ENCODE peak calls at places on chromosomes 11 and 22, in seven cellular contexts. F is uterus, Z is body of pancreas, Q is right lobe of liver, K is fibroblast of pulmonary artery, A is astrocyte of the cerebellum, U is kidney epithelial cell. T is an unnamed sample.

GRCh38 chr22:48772286-48772907 is 1055.3 kb downstream of the BRD1 start:
- DNase-seq in Z (no peak), Q (no peak), K (no peak), A (no peak), U (no peak), F (no peak), T (no peak)

GRCh38 chr22:35367331-35367886 is 13.5 kb upstream of the HMOX1 start:
- DNase-seq in Q (no peak), Z (peak), U (no peak), K (no peak), F (no peak), A (no peak), T (no peak)

GRCh38 chr22:22941831-22942510 is 54.4 kb downstream of the IGLL5 start:
- DNase-seq in A (no peak), Z (no peak), K (no peak), F (no peak), Q (no peak), U (no peak), T (no peak)

GRCh38 chr11:117188620-117189081 is 10.1 kb downstream of the SIDT2 start:
- DNase-seq in Q (peak), A (no peak), F (no peak), K (no peak), Z (peak), U (no peak), T (no peak)

GRCh38 chr11:45225961-45226871 is 59.9 kb downstream of the SYT13 start:
- DNase-seq in U (no peak), Q (no peak), F (no peak), A (no peak), K (no peak), Z (no peak), T (no peak)

GRCh38 chr11:68825603-68826002 is 16.1 kb downstream of the CPT1A start:
- DNase-seq in Q (no peak), U (no peak), Z (peak), A (no peak), F (no peak), K (no peak), T (no peak)

GRCh38 chr22:36332623-36333331 is 55.0 kb downstream of the MYH9 start:
- DNase-seq in A (no peak), Z (peak), K (peak), F (peak), Q (no peak), U (no peak), T (no peak)

GRCh38 chr11:118522571-118523072 is 4.7 kb upstream of the TTC36 start:
- DNase-seq in F (no peak), Z (peak), A (no peak), Q (no peak), K (peak), U (no peak), T (no peak)

GRCh38 chr11:83600656-83601055 is 314.5 kb upstream of the CCDC90B start:
- DNase-seq in K (no peak), Z (no peak), Q (no peak), U (no peak), F (no peak), A (no peak), T (no peak)

GRCh38 chr11:73140213-73141030 is 1.7 kb downstream of the FCHSD2 start:
- DNase-seq in U (no peak), F (peak), K (peak), A (no peak), Q (peak), Z (no peak), T (no peak)

GRCh38 chr11:117579148-117579547 is 217.9 kb downstream of the DSCAML1 start:
- DNase-seq in A (no peak), K (no peak), Q (no peak), Z (no peak), U (no peak), F (no peak), T (no peak)

GRCh38 chr22:44625421-44625760 is 76.6 kb upstream of the PRR5 start:
- DNase-seq in F (no peak), Q (no peak), K (no peak), Z (no peak), A (no peak), U (no peak), T (no peak)

GRCh38 chr11:9462172-9462799 is 1.5 kb downstream of the ZNF143 start:
- DNase-seq in U (no peak), Z (no peak), A (no peak), Q (no peak), F (no peak), K (peak), T (no peak)

GRCh38 chr22:26547426-26547825 is 35.2 kb upstream of the TFIP11 start:
- DNase-seq in K (no peak), F (no peak), U (no peak), Q (no peak), Z (no peak), A (no peak), T (no peak)

GRCh38 chr11:102599642-102600261 is 25.4 kb downstream of the MMP20 start:
- DNase-seq in U (peak), F (no peak), A (peak), Q (no peak), K (peak), Z (peak), T (peak)

GRCh38 chr11:13229136-13229535 is 48.5 kb upstream of the BMAL1 start:
- DNase-seq in Q (no peak), A (no peak), Z (no peak), U (no peak), K (no peak), F (no peak), T (no peak)

GRCh38 chr22:29129644-29130201 is 56.9 kb downstream of the KREMEN1 start:
- DNase-seq in Z (no peak), Q (peak), A (no peak), U (no peak), F (no peak), K (no peak), T (no peak)

GRCh38 chr11:62811659-62812058 is 6.4 kb upstream of the NXF1 start:
- DNase-seq in F (no peak), U (no peak), Z (no peak), K (no peak), Q (no peak), A (no peak), T (no peak)

GRCh38 chr22:37725551-37726239 is 28.8 kb downstream of the TRIOBP start:
- DNase-seq in A (no peak), Q (no peak), F (no peak), Z (no peak), U (no peak), K (no peak), T (no peak)

GRCh38 chr11:82810326-82810725 is 76.7 kb upstream of the FAM181B start:
- DNase-seq in U (no peak), Q (no peak), F (no peak), A (no peak), Z (no peak), K (no peak), T (no peak)

GRCh38 chr11:10398525-10398924 is 56.5 kb upstream of the AMPD3 start:
- DNase-seq in A (no peak), F (no peak), U (no peak), K (no peak), Z (peak), Q (peak), T (no peak)

GRCh38 chr11:36672815-36673450 is 74.9 kb upstream of the RAG2 start:
- DNase-seq in F (no peak), U (no peak), Z (peak), Q (no peak), A (peak), K (peak), T (peak)

GRCh38 chr11:35851342-35851741 is 92.5 kb upstream of the LDLRAD3 start:
- DNase-seq in Z (no peak), Q (no peak), A (no peak), F (no peak), U (no peak), K (no peak), T (no peak)

GRCh38 chr11:63614136-63614664 is at the start of gene PLAAT3:
- DNase-seq in U (no peak), A (no peak), K (peak), Z (peak), Q (peak), F (peak), T (no peak)

GRCh38 chr11:82356316-82356715 is 377.3 kb downstream of the FAM181B start:
- DNase-seq in A (no peak), U (no peak), F (no peak), Z (no peak), Q (no peak), K (no peak), T (no peak)

GRCh38 chr22:36913431-36914382 is at the start of gene CSF2RB:
- DNase-seq in A (no peak), Z (peak), U (no peak), Q (no peak), F (no peak), K (peak), T (no peak)

GRCh38 chr11:77215106-77215505 is 86.4 kb downstream of the GDPD4 start:
- DNase-seq in U (no peak), Q (no peak), K (no peak), F (no peak), A (no peak), Z (no peak), T (no peak)

GRCh38 chr11:60360621-60361020 is 17.7 kb upstream of the MS4A7 start:
- DNase-seq in K (no peak), U (no peak), A (no peak), Z (no peak), F (no peak), Q (no peak), T (no peak)

GRCh38 chr11:60367009-60367408 is 11.3 kb upstream of the MS4A7 start:
- DNase-seq in Q (no peak), K (no peak), F (no peak), A (no peak), U (no peak), Z (no peak), T (no peak)

GRCh38 chr11:60367896-60368295 is 10.4 kb upstream of the MS4A7 start:
- DNase-seq in U (no peak), F (no peak), A (no peak), Z (no peak), Q (no peak), K (no peak), T (no peak)

DNA sequence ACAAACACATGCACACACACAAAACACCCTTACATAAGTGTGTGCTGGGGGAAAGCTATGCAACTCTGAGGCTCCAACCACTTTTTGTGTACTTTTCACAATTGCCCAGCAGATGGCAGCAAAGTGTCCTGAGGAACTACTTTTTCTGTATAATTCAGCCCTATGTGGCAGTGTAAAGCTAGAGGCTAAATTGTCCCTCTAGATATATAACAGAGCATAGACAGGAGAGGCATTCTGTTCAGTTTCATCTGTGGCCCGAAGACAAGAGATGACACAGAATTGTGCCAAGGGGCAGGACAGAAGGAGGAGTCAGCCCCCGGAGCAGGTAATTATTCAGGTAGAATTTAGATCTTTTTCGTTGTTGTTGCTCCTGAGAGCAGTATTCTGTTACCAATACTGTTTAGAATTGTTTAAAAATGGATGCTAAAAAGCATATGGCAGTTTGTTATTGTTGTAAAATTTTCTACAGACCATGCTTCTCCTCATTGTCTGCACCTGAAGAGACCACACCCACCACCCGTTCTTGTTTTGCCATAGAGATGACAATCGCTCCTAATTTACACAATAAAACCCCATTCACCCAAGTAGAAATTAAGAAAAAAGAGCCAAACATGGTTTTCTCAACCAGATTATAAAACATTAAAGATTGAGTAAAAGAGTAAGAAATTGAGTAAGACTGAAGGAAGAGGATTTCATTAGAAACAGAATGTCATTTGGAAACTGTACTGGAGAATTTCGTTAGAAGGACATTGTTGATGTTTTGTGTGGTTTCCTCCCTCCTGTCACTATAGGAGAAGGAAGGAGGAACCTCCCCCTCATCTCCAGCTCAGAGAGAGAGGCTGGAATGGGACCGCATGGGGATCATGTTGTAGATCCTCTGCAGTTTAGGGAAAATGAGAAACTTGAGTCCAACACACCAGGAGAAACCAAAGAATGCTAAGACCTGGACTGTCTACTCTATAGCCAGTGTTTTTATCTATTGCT is 14.5 kb upstream of the MS4A7 start:
- DNase-seq in Q (peak), F (peak), U (peak), K (peak), A (peak), Z (peak), T (no peak)
- TF ChIP-seq CTCF in Q (peak), F (peak), U (peak), K (peak), A (peak), Z (peak), T (peak)

DNA sequence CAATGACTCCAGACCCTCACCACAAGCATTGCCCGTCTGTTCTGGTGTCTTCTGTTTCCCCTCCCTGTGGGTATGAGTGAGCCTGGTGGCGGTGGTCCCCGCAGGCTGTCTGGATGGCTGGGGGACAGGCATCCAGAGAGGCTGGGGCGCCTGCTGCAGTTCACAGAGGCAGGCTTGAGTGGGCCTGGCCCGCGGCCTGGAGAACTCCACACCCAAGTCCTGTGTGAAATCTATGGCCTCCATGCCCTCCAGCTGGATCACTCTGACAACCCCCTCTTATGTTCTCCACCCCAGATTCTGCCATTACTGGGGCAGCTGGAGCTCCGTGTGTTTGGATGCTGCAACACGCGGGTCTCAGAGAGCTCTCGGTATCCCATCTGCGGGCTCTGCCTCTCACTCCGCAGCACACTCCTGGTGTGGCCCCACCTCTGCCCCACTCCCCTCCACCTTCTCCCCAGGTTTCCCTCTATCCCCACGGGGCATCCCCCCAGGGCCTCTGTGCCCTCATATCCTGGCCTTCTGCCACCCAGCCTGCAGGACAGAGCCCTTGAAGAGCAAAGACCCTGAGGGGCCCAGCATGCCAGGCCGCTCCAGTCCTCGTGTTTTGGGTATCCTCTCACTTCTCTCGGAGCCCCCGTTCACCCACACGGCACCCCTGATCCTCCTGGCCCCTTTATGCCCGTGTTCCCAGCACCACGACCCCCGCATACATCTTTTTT is 31.3 kb downstream of the LRRC74B start:
- DNase-seq in U (no peak), Q (no peak), Z (no peak), F (no peak), K (no peak), A (no peak), T (no peak)
- H3K4me3 ChIP-seq in U (no peak), Q (no peak), Z (no peak), F (no peak), K (no peak), A (no peak), T (no peak)

DNA sequence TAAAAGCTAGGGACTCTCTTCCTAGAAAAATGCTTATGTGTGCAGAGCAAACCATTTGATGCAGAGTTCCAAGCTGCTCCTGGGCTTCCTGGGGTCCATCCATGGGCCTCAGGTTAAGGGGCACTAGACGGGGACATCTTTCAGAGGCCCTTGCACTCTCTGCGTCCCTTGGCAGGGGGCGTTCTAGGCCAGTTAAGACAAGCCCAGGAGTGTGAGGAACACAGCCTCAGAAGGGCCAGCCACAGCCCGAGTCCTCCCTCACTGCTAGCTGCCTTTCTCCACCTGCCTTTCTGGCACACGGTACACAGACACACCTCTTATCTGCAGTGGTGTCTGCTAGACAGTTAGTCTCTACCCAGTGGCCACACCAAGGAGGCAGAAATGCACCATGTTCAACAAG is 18.0 kb upstream of the BID start:
- DNase-seq in K (no peak), A (no peak), Z (no peak), U (no peak), F (no peak), Q (no peak), T (no peak)
- TF ChIP-seq CTCF in K (no peak), A (no peak), Z (no peak), U (peak), F (no peak), Q (no peak), T (no peak)

DNA sequence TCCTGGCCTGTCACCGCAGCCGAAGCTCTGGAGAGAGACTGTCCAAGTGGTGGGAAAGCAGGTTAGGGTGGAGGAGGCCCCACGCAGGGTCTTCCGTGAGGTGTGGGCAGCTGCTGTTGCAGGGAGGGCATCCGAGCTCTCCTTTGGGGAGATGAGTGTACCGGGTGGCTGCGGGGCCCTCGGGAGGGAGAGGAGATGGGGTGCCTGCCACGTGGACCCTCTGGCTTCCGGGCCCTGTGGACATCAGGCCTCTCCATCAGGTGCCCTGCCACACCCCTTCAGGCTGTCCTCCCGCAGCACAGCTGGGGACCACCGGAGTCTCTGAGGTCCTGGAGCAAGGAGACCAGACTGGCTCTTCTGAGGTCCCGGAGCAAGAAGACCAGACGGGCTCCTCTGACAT is 1.7 kb downstream of the PTDSS2 start:
- DNase-seq in U (no peak), A (no peak), Q (no peak), K (no peak), F (no peak), Z (no peak), T (no peak)
- H3K4me3 ChIP-seq in U (no peak), A (peak), Q (no peak), K (peak), F (peak), Z (no peak), T (peak)

DNA sequence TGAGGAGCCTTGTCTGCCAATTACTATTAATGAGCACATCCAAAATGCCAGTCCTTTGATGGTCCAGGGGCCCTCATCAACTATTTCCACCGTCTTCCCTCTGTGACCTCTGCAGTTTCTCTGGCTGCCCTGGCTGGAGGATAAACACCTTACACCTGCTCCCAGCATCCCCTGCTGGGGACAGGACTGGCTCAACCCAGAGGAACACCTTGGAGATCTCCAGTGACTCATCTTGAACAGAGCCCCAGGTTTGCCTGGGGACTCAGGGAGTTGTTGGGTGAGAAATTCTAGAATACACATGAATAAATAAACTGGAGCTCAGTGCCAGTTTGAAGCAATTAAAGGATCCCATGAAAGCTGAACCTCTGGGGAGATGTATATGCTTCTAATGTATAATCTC is 24.0 kb upstream of the ELF5 start:
- DNase-seq in Q (no peak), A (no peak), K (no peak), Z (no peak), F (no peak), U (no peak), T (no peak)
- TF ChIP-seq CTCF in Q (no peak), A (no peak), K (no peak), Z (no peak), F (no peak), U (no peak), T (no peak)

GRCh38 chr11:71251761-71252433 is 480 bp downstream of the SHANK2 start:
- DNase-seq in A (no peak), F (no peak), Z (peak), K (no peak), U (no peak), Q (peak), T (no peak)

GRCh38 chr11:71251159-71251721 is 1.1 kb downstream of the SHANK2 start:
- DNase-seq in Z (peak), F (no peak), K (no peak), Q (no peak), U (no peak), A (no peak), T (no peak)

GRCh38 chr11:71252434-71252781 is at the start of gene SHANK2:
- DNase-seq in A (no peak), Z (peak), F (no peak), U (no peak), K (no peak), Q (peak), T (no peak)

GRCh38 chr11:71249301-71249700 is 3.1 kb downstream of the SHANK2 start:
- DNase-seq in K (no peak), U (no peak), A (no peak), Q (no peak), Z (no peak), F (no peak), T (no peak)

GRCh38 chr11:71250512-71251158 is 1.7 kb downstream of the SHANK2 start:
- DNase-seq in F (no peak), Z (no peak), U (no peak), A (no peak), Q (no peak), K (no peak), T (no peak)
- H3K4me3 ChIP-seq in F (no peak), Z (no peak), U (peak), A (peak), Q (peak), K (no peak), T (peak)

T was measured in epithelial cell of proximal tubule.